ENCODE peak calls at places on chromosomes 2 and 18, in six cellular contexts. J, V, N, Y, X and M are unnamed samples. For H3K36me3 and H4K20me1, the result is how much of the 10 kb centered on the place peaks cover.

GRCh38 chr2:26456701-26457224 is 21.2 kb downstream of the OTOF start:
- DNase-seq in J (peak), V (no peak), N (no peak), Y (no peak), X (no peak), M (no peak)

GRCh38 chr2:119196301-119197124 is 27.1 kb upstream of the STEAP3 start:
- DNase-seq in J (peak), V (no peak), N (no peak), Y (no peak), X (no peak), M (no peak)

GRCh38 chr18:46169464-46169941 is 65.3 kb downstream of the HAUS1 start:
- DNase-seq in J (peak), V (no peak), N (no peak), Y (peak), X (peak), M (no peak)

GRCh38 chr18:65093341-65093740 is 657.5 kb upstream of the CDH7 start:
- DNase-seq in J (no peak), V (no peak), N (no peak), Y (no peak), X (no peak), M (no peak)

GRCh38 chr2:241330616-241330981 is 14.9 kb downstream of the SEPTIN2 start:
- DNase-seq in J (no peak), V (no peak), N (no peak), Y (no peak), X (no peak), M (no peak)

GRCh38 chr18:24770625-24771024 is 310.2 kb downstream of the HRH4 start:
- DNase-seq in J (no peak), V (no peak), N (no peak), Y (peak), X (no peak), M (no peak)

GRCh38 chr18:79588636-79589481 is 90.7 kb upstream of the CTDP1 start:
- DNase-seq in J (no peak), V (no peak), N (no peak), Y (peak), X (no peak), M (no peak)

GRCh38 chr2:181574321-181574720 is 82.6 kb downstream of the CERKL start:
- DNase-seq in J (no peak), V (no peak), N (no peak), Y (no peak), X (no peak), M (no peak)

GRCh38 chr2:3134026-3134571 is 243.5 kb downstream of the EIPR1 start:
- DNase-seq in J (no peak), V (no peak), N (no peak), Y (no peak), X (no peak), M (no peak)

GRCh38 chr2:178279142-178279541 is 84.8 kb downstream of the OSBPL6 start:
- DNase-seq in J (peak), V (no peak), N (no peak), Y (peak), X (no peak), M (peak)

GRCh38 chr2:165147201-165148045 is 56.4 kb downstream of the SCN3A start:
- DNase-seq in J (no peak), V (peak), N (no peak), Y (no peak), X (no peak), M (no peak)

GRCh38 chr2:45055261-45055660 is 46.0 kb upstream of the SIX2 start:
- DNase-seq in J (no peak), V (no peak), N (peak), Y (no peak), X (no peak), M (no peak)

GRCh38 chr2:28231110-28231621 is 161.5 kb upstream of the FOSL2 start:
- DNase-seq in J (no peak), V (no peak), N (peak), Y (peak), X (no peak), M (no peak)

GRCh38 chr2:28716265-28716865 is 35.3 kb upstream of the PPP1CB start:
- DNase-seq in J (peak), V (no peak), N (peak), Y (peak), X (no peak), M (peak)

GRCh38 chr18:70496749-70497294 is 208.0 kb downstream of the SOCS6 start:
- DNase-seq in J (no peak), V (no peak), N (peak), Y (no peak), X (no peak), M (no peak)

GRCh38 chr2:240250150-240250984 is 109.9 kb upstream of the OTOS start:
- DNase-seq in J (peak), V (no peak), N (no peak), Y (no peak), X (peak), M (no peak)

GRCh38 chr2:64750817-64751285 is 97.1 kb upstream of the SERTAD2 start:
- DNase-seq in J (peak), V (peak), N (no peak), Y (peak), X (peak), M (peak)

GRCh38 chr2:40113997-40114396 is 334.9 kb upstream of the THUMPD2 start:
- DNase-seq in J (no peak), V (no peak), N (no peak), Y (no peak), X (no peak), M (no peak)

GRCh38 chr2:212364106-212364505 is 174.5 kb downstream of the ERBB4 start:
- DNase-seq in J (no peak), V (no peak), N (no peak), Y (no peak), X (no peak), M (no peak)

GRCh38 chr18:24095976-24096375 is 42.9 kb upstream of the CABYR start:
- DNase-seq in J (no peak), V (no peak), N (no peak), Y (no peak), X (no peak), M (no peak)

GRCh38 chr2:48888096-48888495 is 132.6 kb upstream of the LHCGR start:
- DNase-seq in J (no peak), V (no peak), N (no peak), Y (no peak), X (no peak), M (no peak)

GRCh38 chr2:120949957-120950590 is 214.4 kb downstream of the GLI2 start:
- DNase-seq in J (no peak), V (no peak), N (no peak), Y (peak), X (no peak), M (no peak)

GRCh38 chr2:105732096-105732495 is 12.6 kb upstream of the NCK2 start:
- DNase-seq in J (no peak), V (no peak), N (no peak), Y (no peak), X (no peak), M (no peak)

GRCh38 chr2:188293601-188294482 is 2.2 kb downstream of the GULP1 start:
- DNase-seq in J (peak), V (no peak), N (peak), Y (peak), X (peak), M (no peak)

GRCh38 chr18:8479826-8480225 is 129.4 kb upstream of the RAB12 start:
- DNase-seq in J (no peak), V (no peak), N (no peak), Y (no peak), X (no peak), M (no peak)

GRCh38 chr2:118721817-118722551 is 125.5 kb downstream of the EN1 start:
- DNase-seq in J (no peak), V (no peak), N (no peak), Y (no peak), X (peak), M (peak)

GRCh38 chr2:147031897-147032296 is 812.9 kb upstream of the ACVR2A start:
- DNase-seq in J (no peak), V (no peak), N (no peak), Y (no peak), X (no peak), M (no peak)

GRCh38 chr2:160561551-160562280 is 68.1 kb upstream of the RBMS1 start:
- DNase-seq in J (peak), V (no peak), N (no peak), Y (peak), X (no peak), M (peak)

DNA sequence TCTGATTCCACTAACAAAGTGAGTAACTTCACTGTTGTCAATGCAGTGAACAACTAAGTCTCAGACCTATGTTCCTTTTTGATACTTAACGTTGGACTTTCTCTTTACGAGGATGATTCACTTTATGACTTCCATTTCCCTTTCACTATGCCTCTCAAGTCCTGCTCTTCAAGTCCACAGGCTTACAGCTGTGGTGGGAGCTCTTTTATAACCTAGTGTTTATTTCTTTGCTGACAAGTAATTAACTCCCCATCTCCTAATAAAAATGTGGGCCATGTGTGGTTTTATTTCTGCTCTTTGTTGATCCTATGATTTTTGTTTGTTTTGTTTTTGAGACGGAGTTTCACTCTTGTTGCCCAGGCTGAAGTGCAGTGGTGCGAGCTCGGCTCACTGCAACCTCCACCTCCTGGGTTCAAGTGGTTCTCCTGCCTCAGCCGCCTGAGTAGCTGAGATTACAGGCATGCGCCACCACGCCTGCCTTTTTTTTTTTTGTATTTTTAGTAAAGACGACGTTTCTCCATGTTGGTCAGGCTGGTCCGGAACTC is 142.1 kb downstream of the USP34 start:
- DNase-seq in J (no peak), V (no peak), N (no peak), Y (peak), X (no peak), M (no peak)
- H3K36me3 ChIP-seq in J (under half), V (under half), N (half or more), Y (under half), X (half or more), M (under half)

DNA sequence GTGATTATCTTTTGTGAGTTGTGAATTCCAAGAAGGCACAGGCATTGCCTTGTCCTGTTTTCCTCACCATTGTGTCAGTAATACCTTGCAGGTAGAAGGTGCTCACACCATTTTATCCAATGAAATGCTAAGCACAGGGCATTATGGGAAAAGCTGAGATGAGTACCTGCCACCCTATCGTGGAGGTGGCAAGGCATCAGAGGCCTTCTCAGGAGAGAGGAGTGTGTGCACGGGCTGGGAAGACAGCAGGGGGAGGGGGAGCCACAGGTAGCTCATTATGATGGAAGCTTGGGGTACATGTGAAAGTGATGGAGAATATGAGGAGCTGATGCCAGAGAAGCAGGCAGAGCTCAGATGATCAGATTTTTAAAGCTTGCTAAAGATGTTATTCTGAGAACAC is 69.5 kb downstream of the ASAP2 start:
- DNase-seq in J (no peak), V (no peak), N (no peak), Y (no peak), X (no peak), M (no peak)
- H4K20me1 ChIP-seq in J (under half), V (under half), N (half or more), Y (under half), X (under half), M (under half)

DNA sequence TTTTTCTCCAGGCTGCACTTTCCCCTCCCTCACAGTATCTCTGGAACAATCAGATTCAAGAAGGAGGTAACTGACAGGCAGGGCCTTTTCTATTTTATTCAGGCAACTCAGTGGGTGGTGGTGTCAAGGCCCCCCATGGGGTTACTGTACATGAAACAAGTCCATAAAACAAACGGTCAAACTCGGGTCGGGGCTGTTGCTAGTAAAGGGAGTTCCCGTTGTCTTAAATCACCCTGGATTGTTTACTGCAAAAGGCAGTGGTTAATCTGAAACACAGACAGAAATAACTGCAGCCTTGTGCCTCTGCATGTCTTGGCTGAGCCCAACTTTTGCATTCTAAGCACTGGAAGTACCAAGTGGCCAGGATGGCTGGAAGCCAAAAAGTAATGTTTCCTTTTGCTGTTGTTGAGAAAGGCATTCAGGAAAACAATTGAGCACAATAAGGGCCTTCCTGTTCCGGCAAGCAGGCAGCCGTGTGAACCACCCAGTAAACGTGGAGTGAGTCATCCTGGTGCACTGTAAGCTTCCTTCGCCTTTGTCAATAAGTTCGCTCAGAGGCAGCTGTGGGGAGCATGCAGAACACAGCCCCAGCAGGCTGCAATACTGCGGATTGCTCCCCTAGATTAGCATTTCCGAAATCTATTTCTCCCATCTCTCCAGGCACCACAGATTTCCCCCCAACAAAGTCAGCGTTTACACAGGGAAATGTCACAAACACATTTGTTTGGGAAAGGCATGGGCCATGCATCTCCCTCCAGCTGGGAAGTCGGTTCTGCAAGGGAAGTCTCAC is 149.6 kb downstream of the IRS1 start:
- DNase-seq in J (peak), V (no peak), N (no peak), Y (peak), X (no peak), M (peak)
- H2AFZ ChIP-seq in J (no peak), V (no peak), N (peak), Y (peak), X (peak), M (no peak)

DNA sequence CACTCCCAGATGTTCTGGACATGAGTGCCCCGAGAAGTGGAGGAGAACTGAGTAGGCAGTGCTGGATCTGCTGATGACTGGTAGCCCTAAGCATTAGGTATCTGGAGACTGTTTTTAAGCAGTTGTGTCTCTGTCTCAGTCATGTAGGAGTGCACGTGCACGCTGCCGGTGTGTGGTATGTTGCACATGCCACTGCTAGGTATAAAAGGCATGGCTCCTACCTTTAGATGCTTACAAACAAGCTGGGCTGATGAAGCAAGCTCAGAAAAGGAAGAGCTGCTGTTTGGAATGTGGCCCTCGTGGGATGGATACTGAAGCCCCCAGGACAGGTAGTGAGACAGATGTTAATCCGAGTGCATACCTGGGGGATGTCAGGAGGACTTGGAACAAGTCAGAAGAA is 49.1 kb downstream of the HK2 start:
- DNase-seq in J (no peak), V (no peak), N (no peak), Y (no peak), X (no peak), M (no peak)
- H3K36me3 ChIP-seq in J (under half), V (under half), N (under half), Y (half or more), X (half or more), M (half or more)

DNA sequence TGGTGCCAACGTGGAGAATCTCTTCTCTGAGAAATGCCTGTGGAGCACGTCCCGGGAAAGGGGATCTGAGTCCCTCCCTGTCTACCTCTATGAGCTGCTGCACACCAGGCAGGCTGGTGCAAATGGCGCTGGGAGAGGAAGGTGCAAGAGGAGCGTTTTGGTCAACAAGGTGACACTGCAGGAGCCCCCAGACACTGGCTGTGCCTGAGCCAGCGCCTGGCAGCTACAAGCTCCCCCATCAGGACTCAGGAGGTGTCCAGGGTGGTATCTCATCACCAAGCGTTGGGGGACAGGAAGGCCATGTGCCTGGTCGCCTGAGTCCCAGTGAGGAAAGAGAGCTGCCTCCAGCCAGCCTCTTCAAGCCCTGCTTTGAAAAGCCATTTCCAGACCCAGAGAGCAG is 173.4 kb downstream of the TNS1 start:
- DNase-seq in J (no peak), V (no peak), N (no peak), Y (no peak), X (no peak), M (no peak)
- H4K20me1 ChIP-seq in J (under half), V (under half), N (under half), Y (under half), X (under half), M (under half)

GRCh38 chr2:169290433-169290832 is 71.9 kb downstream of the LRP2 start:
- DNase-seq in J (no peak), V (no peak), N (no peak), Y (no peak), X (no peak), M (no peak)
- H2AFZ ChIP-seq in J (no peak), V (no peak), N (no peak), Y (no peak), X (no peak), M (no peak)

GRCh38 chr2:182971820-182972547 is 66.3 kb downstream of the NCKAP1 start:
- DNase-seq in J (no peak), V (peak), N (no peak), Y (no peak), X (no peak), M (no peak)
- H3K36me3 ChIP-seq in J (half or more), V (under half), N (half or more), Y (under half), X (half or more), M (under half)

GRCh38 chr2:149586063-149586462 is 1.5 kb downstream of the MMADHC start:
- DNase-seq in J (no peak), V (no peak), N (no peak), Y (no peak), X (peak), M (no peak)
- H4K20me1 ChIP-seq in J (under half), V (under half), N (under half), Y (under half), X (under half), M (under half)

DNA sequence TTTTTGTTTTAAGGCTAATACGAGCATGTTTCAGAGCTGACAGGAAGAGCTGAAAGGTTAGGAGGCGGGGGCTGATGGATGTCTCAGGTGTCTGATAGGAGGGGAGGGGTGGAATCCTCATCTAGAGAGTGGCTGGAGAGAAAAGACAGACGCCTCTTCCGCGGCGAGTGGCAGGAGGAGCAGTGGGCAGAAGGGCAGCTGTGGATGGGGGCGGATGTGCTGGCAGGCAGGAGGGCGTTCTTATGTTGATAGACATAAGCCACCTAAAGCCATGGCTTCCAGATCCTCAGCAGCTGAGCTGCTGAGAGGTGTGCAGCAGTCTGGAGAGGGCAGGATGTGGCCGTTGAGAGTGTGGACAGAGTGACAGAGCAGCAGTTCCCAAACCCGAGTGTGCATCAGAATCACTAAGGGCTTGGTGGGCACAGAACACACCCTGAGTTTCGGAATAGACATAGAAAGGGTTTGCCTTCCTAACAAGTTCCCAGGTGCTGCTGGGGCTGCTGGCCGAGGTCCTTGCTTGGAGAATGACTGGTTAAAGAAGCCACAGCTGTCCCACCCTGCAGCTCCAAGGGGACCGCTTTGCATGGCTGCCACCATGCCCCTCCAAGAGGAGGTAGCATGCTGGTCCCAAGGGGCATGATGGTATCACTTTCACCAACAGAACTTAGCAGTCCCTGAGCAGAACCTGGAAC is 3.0 kb upstream of the ITM2C start:
- DNase-seq in J (no peak), V (peak), N (no peak), Y (no peak), X (no peak), M (no peak)
- H2AFZ ChIP-seq in J (no peak), V (peak), N (no peak), Y (peak), X (no peak), M (no peak)

GRCh38 chr2:186496401-186496800 is 10.3 kb downstream of the ZC3H15 start:
- DNase-seq in J (no peak), V (no peak), N (no peak), Y (no peak), X (no peak), M (no peak)

GRCh38 chr2:186493564-186494085 is 7.6 kb downstream of the ZC3H15 start:
- DNase-seq in J (no peak), V (no peak), N (no peak), Y (no peak), X (no peak), M (no peak)

GRCh38 chr2:186498834-186499233 is 12.8 kb downstream of the ZC3H15 start:
- DNase-seq in J (no peak), V (no peak), N (no peak), Y (no peak), X (no peak), M (no peak)

GRCh38 chr2:186497928-186498327 is 11.9 kb downstream of the ZC3H15 start:
- DNase-seq in J (no peak), V (no peak), N (no peak), Y (no peak), X (no peak), M (no peak)
- H3K36me3 ChIP-seq in J (under half), V (under half), N (half or more), Y (under half), X (half or more), M (under half)